ENCODE peak calls at places on chromosomes 11 and 22, in five cellular contexts. X is A549, P is fibroblast of pulmonary artery, N is pancreas, U is fibroblast of lung. M is an unnamed sample.

GRCh38 chr22:49586873-49587272 is 240.8 kb downstream of the BRD1 start:
- DNase-seq in P (no peak), N (no peak), X (no peak), U (no peak), M (no peak)

GRCh38 chr22:21881841-21882753 is 14.7 kb upstream of the MAPK1 start:
- DNase-seq in P (no peak), U (no peak), N (no peak), X (no peak), M (no peak)

GRCh38 chr11:106156290-106156937 is 79.0 kb downstream of the AASDHPPT start:
- DNase-seq in N (peak; percentile 47), P (peak; percentile 94), X (peak; percentile 10), U (peak; percentile 79), M (no peak)

GRCh38 chr22:49983148-49984042 is 22.8 kb downstream of the PIM3 start:
- DNase-seq in X (no peak), U (no peak), P (no peak), N (peak; percentile 18), M (peak; percentile 40)

GRCh38 chr11:118705796-118706545 is 26.5 kb upstream of the TREH start:
- DNase-seq in N (no peak), P (no peak), U (no peak), X (no peak), M (no peak)

GRCh38 chr11:105900515-105901035 is 121.5 kb downstream of the MSANTD4 start:
- DNase-seq in X (no peak), N (no peak), U (no peak), P (no peak), M (no peak)

GRCh38 chr11:129313588-129314288 is 61.9 kb upstream of the BARX2 start:
- DNase-seq in N (no peak), P (peak; percentile 34), U (peak; percentile 60), X (no peak), M (no peak)

GRCh38 chr22:43207849-43208702 is 21.1 kb upstream of the TTLL12 start:
- DNase-seq in X (no peak), P (no peak), N (no peak), U (no peak), M (peak; percentile 27)

DNA sequence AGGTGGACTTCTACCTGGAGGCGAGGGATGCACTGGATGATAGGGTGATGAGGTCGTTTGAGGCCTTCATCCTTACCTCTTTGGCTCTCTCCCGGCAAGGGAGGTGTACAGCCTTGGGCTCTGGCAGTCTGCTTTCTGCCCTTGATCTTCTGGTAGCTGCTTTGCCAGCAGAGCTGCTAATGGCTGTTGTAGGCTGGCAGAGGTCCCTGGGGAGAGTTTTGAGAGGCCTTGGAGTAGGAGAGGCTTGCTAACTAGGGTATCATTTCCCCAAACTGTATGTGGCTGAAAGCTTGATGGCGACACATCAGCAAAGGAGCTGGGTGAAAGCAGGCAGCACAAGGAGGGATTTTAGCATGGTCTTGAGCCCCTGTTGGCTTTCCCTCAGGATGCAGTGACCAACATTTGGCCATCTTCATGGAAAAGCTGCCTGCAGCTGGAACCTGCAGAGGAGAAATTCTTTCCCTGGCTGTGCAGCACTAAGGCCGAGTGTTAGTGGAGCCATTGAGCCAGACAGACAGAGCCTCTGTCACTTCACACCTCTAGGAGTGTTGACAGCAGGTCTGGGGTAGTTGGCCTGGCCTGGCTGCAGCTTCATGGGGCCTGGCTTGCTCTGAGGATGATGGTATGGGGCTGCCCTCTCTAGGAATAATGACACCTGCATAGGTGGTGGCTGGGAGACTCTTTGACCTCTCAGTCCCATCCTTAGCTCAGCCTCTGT is 3.5 kb upstream of the AMPD3 start:
- DNase-seq in P (no peak), X (no peak), N (no peak), U (no peak), M (no peak)
- H3K4me3 ChIP-seq in P (no peak overlapping the region), X (no peak overlapping the region), N (peak overlapping the region; percentile 71), U (no peak overlapping the region), M (no peak overlapping the region)

DNA sequence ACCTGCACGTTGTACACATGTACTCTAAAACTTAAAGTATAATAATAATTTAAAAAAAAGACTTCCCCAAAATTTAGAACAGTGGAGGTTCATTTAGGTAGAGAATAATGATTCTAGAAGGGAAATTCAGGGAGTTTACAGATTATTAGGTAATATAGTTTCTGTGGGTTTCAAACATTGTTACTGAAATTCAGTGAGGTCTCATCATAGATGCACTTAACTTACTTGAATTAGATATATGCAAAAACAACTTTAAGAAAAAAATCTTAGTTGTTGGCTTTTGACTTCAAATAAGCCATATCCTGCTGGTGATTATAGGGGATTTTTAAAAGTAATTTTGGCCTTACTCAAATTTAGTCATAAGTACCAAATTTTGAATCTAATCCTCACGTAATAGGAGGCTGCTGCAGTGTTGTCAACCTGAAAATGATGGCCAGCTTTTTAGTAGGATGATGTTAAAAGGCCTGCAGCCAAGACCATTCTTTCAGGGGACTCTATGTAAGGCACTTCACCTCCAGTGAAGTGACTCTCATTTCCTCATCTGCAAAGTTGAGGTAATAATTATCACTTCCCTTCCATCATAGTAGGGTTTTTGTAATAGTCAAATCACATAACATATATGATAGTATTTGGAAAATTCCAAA is 42.5 kb upstream of the KCNA4 start:
- DNase-seq in N (no peak), P (no peak), X (no peak), U (no peak), M (no peak)
- H3K4me3 ChIP-seq in N (no peak overlapping the region), P (no peak overlapping the region), X (no peak overlapping the region), U (no peak overlapping the region), M (no peak overlapping the region)

DNA sequence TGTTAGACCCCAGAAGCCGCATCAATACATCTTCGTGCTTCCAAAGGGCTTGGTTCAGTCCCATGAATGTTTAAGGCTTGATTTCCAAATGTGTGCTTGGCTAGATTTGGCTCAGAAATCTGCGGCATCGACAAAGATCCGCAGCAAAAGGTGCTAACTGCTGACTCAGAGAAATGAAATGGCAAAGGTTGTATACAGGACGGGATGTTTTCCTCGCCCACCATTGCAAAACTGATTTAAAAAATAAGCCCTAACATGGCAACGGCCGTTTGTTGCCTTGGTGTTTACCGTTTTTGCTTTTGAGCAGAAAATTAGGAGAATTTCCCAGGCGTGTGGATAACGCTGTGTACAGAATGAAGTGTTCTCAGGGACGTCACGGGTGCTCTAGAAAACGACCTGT is 70.1 kb downstream of the ARHGAP8 start:
- DNase-seq in P (no peak), X (no peak), N (no peak), U (no peak), M (no peak)
- H3K4me3 ChIP-seq in P (no peak overlapping the region), X (no peak overlapping the region), N (no peak overlapping the region), U (no peak overlapping the region), M (no peak overlapping the region)

DNA sequence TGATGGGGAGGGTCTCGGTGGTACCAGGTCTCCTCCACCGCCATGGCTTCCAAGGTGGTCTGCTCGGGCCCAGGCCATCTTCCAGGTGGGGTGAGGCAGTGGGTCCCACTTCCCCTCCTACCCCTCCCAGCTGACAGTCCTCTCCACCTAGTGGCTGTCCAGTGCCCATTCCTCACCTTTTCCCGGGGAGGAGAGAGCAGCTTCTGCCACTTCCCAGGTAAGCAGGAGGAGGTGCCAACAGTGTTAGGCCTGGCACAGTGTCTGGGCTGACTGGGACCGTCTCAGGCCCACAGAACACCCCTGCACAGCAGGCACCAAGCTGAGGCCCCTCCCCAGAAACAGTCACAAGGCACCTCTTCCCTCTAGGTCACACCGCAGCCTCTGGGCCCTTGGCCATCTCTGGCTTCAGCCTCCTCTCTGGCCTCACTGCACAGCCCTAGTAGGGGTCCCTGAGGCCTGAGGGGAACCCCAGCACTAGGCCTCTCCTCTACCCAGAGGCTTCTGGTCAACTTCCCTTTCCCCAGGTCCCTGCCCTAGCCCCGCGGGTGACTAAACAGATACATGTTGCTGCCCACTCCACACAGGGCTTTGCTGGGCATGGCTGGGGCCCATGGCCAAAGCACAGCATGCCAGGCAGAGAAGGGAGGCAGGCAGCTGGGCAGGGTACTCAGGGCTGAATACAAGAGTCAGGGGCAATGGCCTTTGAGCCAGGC is 2.3 kb upstream of the ANKRD13D start:
- DNase-seq in X (no peak), P (no peak), N (no peak), U (no peak), M (peak; percentile 58)
- H3K4me3 ChIP-seq in X (no peak overlapping the region), P (no peak overlapping the region), N (no peak overlapping the region), U (no peak overlapping the region), M (no peak overlapping the region)

M was measured in mucosa of descending colon.